ENCODE peak calls at places on chromosomes 1 and 21, in four cellular contexts. G is CD8-positive, alpha-beta memory T cell; A is psoas muscle; R is thyroid gland. J is an unnamed sample.

GRCh38 chr1:86335906-86336305 is 60.2 kb downstream of the ODF2L start:
- DNase-seq in R (no peak), A (no peak), G (no peak), J (no peak)

GRCh38 chr1:110538082-110538481 is 19.1 kb upstream of the KCNA10 start:
- DNase-seq in G (no peak), A (no peak), R (no peak), J (no peak)

GRCh38 chr1:242239394-242239793 is 240.5 kb upstream of the MAP1LC3C start:
- DNase-seq in G (no peak), R (no peak), A (no peak), J (no peak)

GRCh38 chr1:209924386-209924785 is 13.6 kb upstream of the SYT14 start:
- DNase-seq in R (no peak), A (no peak), G (no peak), J (no peak)

GRCh38 chr21:36981977-36982700 is 15.7 kb upstream of the HLCS start:
- DNase-seq in A (no peak), R (no peak), G (no peak), J (no peak)

GRCh38 chr1:93694833-93695232 is 13.2 kb upstream of the BCAR3 start:
- DNase-seq in A (no peak), G (no peak), R (peak; percentile 61), J (no peak)

GRCh38 chr21:29005696-29006095 is 13.0 kb upstream of the LTN1 start:
- DNase-seq in R (no peak), G (no peak), A (no peak), J (no peak)

GRCh38 chr1:47684518-47684917 is 246.7 kb downstream of the FOXD2 start:
- DNase-seq in A (no peak), R (no peak), G (no peak), J (no peak)

GRCh38 chr1:11272544-11272841 is 505 bp upstream of the UBIAD1 start:
- DNase-seq in G (no peak), A (no peak), R (no peak), J (peak; percentile 43)

GRCh38 chr1:11273595-11274234 is 717 bp downstream of the UBIAD1 start:
- DNase-seq in G (no peak), A (no peak), R (no peak), J (peak; percentile 30)

GRCh38 chr1:11272842-11273594 is at the start of gene UBIAD1:
- DNase-seq in A (peak; percentile 88), R (peak; percentile 82), G (peak; percentile 89), J (peak; percentile 84)
- H3K27ac ChIP-seq in A (peak within 1 kb of the TSS; percentile 98), R (peak within 1 kb of the TSS; percentile 87), G (peak within 1 kb of the TSS; percentile 90), J (peak within 1 kb of the TSS; percentile 62)

DNA sequence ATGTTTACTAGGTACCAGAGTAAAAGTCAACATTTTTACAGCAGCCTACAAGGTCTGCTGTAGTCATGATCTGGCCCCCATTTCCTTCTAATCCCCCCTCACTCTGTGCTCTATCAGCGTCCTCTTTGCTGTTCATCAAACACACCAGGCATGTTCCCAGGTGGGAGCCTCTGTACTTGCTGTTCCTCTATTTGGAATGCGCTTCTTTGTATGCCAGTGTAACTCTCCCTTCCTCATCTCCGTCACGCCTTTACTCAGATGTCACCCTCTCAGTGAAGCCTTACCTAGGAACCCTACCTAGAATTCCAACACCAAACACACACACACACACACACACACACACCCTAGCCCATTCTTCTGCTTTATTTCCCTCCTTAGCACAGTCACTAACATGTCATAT is 21.0 kb downstream of the TP53BP2 start:
- DNase-seq in R (no peak), A (no peak), G (no peak), J (no peak)
- H3K27ac ChIP-seq in R (no peak overlapping the region), A (no peak overlapping the region), G (no peak overlapping the region), J (no peak overlapping the region)

GRCh38 chr1:22839806-22840205 is 129.2 kb downstream of the EPHB2 start:
- DNase-seq in G (no peak), A (no peak), R (no peak), J (no peak)
- H3K27ac ChIP-seq in G (no peak overlapping the region), A (no peak overlapping the region), R (no peak overlapping the region), J (no peak overlapping the region)

GRCh38 chr1:24263746-24264145 is 55.4 kb upstream of the GRHL3 start:
- DNase-seq in G (no peak), R (no peak), A (no peak), J (no peak)

GRCh38 chr1:24263211-24263610 is 55.9 kb upstream of the GRHL3 start:
- DNase-seq in R (no peak), A (no peak), G (no peak), J (no peak)

GRCh38 chr1:24266398-24266941 is 52.7 kb upstream of the GRHL3 start:
- DNase-seq in G (no peak), A (peak; percentile 43), R (no peak), J (no peak)

GRCh38 chr1:24261977-24262376 is 57.2 kb upstream of the GRHL3 start:
- DNase-seq in A (no peak), G (no peak), R (no peak), J (no peak)

DNA sequence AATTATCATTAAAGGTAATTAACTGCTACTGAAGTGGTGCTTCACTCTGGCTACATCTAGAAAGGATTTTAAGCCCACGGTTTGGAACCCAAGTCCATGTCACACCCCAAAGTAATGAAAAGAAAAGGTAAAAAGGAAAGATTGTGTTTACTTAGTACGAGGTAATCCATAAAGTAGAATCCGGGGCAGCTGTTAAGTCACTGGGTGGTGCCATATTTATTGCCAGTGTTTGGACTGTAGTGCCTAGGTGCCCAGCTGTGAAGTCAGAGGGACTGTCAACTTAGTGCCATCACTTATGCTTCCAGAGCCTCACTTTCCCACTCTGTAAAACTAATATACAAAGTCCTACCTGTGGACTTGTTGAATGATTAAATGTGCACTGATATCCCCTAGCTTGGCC is 52.2 kb upstream of the GRHL3 start:
- DNase-seq in A (no peak), G (no peak), R (no peak), J (no peak)
- H3K27ac ChIP-seq in A (no peak overlapping the region), G (no peak overlapping the region), R (no peak overlapping the region), J (no peak overlapping the region)

GRCh38 chr1:176243746-176244145 is 36.7 kb upstream of the COP1 start:
- DNase-seq in A (no peak), G (no peak), R (no peak), J (no peak)

DNA sequence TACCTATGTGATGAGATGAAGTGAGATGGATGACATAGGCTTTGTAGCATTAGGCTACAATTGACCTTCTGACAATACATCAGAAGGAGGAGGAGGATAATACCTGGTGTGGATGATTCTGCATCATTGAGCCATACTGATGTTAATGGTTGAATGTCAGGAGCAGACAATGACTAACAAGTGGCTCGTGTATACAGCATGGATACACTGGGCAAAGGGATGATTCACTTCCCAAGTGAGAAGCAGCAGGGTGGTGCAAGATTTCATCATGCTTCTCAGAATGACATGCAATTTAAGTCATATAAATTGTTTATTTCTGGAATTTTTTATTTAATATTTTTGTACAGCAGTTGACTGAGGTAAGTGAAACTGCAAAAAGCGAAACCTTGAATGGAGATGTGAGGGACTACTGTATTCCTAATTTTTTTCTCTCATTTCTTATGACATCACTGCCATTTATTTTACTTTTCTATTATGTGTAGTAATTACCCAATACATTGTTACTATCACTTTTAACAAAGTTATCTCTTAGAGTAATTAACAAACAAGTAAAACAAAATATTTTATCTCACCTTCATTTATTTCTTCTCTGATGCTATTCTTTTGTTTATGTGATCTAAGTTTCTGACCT is 34.4 kb upstream of the COP1 start:
- DNase-seq in A (no peak), R (no peak), G (no peak), J (no peak)
- H3K27ac ChIP-seq in A (no peak overlapping the region), R (no peak overlapping the region), G (no peak overlapping the region), J (no peak overlapping the region)

GRCh38 chr1:174269932-174270651 is 110.8 kb downstream of the RABGAP1L start:
- DNase-seq in G (no peak), A (no peak), R (no peak), J (no peak)
- H3K27ac ChIP-seq in G (no peak overlapping the region), A (no peak overlapping the region), R (no peak overlapping the region), J (no peak overlapping the region)

GRCh38 chr1:44777969-44778635 is 2.8 kb downstream of the RPS8 start:
- DNase-seq in A (no peak), R (no peak), G (no peak), J (no peak)
- H3K27ac ChIP-seq in A (peak overlapping the region; percentile 98), R (no peak overlapping the region), G (peak overlapping the region; percentile 92), J (no peak overlapping the region)